ENCODE peak calls at places on chromosomes 2 and 18, in seven cellular contexts. One of them, this sample, is unnamed.

GRCh38 chr2:43222472-43223146 is 3.8 kb downstream of the ZFP36L2 start:
- DNase-seq in fibroblast of lung: peak
- DNase-seq in tibial artery: no peak
- DNase-seq in A549: no peak
- DNase-seq in fibroblast of pulmonary artery: peak
- DNase-seq in CD8-positive, alpha-beta T cell: no peak
- DNase-seq in GM12865: no peak
- DNase-seq in this sample: peak

GRCh38 chr2:23706613-23707078 is 220.3 kb downstream of the ATAD2B start:
- DNase-seq in tibial artery: no peak
- DNase-seq in A549: no peak
- DNase-seq in CD8-positive, alpha-beta T cell: no peak
- DNase-seq in fibroblast of lung: no peak
- DNase-seq in GM12865: no peak
- DNase-seq in fibroblast of pulmonary artery: no peak
- DNase-seq in this sample: no peak

GRCh38 chr2:45891719-45892118 is 240.2 kb downstream of the PRKCE start:
- DNase-seq in CD8-positive, alpha-beta T cell: no peak
- DNase-seq in GM12865: no peak
- DNase-seq in A549: no peak
- DNase-seq in fibroblast of lung: no peak
- DNase-seq in fibroblast of pulmonary artery: no peak
- DNase-seq in tibial artery: no peak
- DNase-seq in this sample: no peak

GRCh38 chr2:211161236-211161635 is 604.8 kb downstream of the CPS1 start:
- DNase-seq in tibial artery: no peak
- DNase-seq in fibroblast of lung: no peak
- DNase-seq in GM12865: no peak
- DNase-seq in fibroblast of pulmonary artery: no peak
- DNase-seq in A549: no peak
- DNase-seq in CD8-positive, alpha-beta T cell: no peak
- DNase-seq in this sample: no peak

GRCh38 chr2:201656102-201656501 is 12.8 kb upstream of the TMEM237 start:
- DNase-seq in fibroblast of lung: no peak
- DNase-seq in tibial artery: no peak
- DNase-seq in CD8-positive, alpha-beta T cell: no peak
- DNase-seq in A549: no peak
- DNase-seq in GM12865: no peak
- DNase-seq in fibroblast of pulmonary artery: no peak
- DNase-seq in this sample: no peak

GRCh38 chr18:23058746-23059440 is 76.4 kb upstream of the CABLES1 start:
- DNase-seq in A549: no peak
- DNase-seq in fibroblast of lung: no peak
- DNase-seq in fibroblast of pulmonary artery: no peak
- DNase-seq in GM12865: no peak
- DNase-seq in CD8-positive, alpha-beta T cell: no peak
- DNase-seq in tibial artery: no peak
- DNase-seq in this sample: no peak

GRCh38 chr2:150307258-150307657 is 180.2 kb downstream of the RND3 start:
- DNase-seq in GM12865: no peak
- DNase-seq in fibroblast of pulmonary artery: no peak
- DNase-seq in CD8-positive, alpha-beta T cell: no peak
- DNase-seq in A549: no peak
- DNase-seq in tibial artery: no peak
- DNase-seq in fibroblast of lung: no peak
- DNase-seq in this sample: no peak

GRCh38 chr18:36580874-36581750 is 247.7 kb downstream of the TPGS2 start:
- DNase-seq in A549: no peak
- DNase-seq in fibroblast of pulmonary artery: peak
- DNase-seq in CD8-positive, alpha-beta T cell: no peak
- DNase-seq in GM12865: no peak
- DNase-seq in fibroblast of lung: peak
- DNase-seq in tibial artery: no peak
- DNase-seq in this sample: peak

GRCh38 chr2:140498360-140498759 is 1632.5 kb downstream of the LRP1B start:
- DNase-seq in tibial artery: no peak
- DNase-seq in A549: no peak
- DNase-seq in fibroblast of lung: peak
- DNase-seq in GM12865: no peak
- DNase-seq in CD8-positive, alpha-beta T cell: no peak
- DNase-seq in fibroblast of pulmonary artery: no peak
- DNase-seq in this sample: no peak

GRCh38 chr2:66851449-66851872 is 416.5 kb downstream of the MEIS1 start:
- DNase-seq in fibroblast of pulmonary artery: peak
- DNase-seq in A549: peak
- DNase-seq in GM12865: no peak
- DNase-seq in fibroblast of lung: peak
- DNase-seq in tibial artery: no peak
- DNase-seq in CD8-positive, alpha-beta T cell: no peak
- DNase-seq in this sample: peak

GRCh38 chr2:153408708-153409107 is 69.9 kb downstream of the RPRM start:
- DNase-seq in GM12865: no peak
- DNase-seq in tibial artery: no peak
- DNase-seq in fibroblast of pulmonary artery: no peak
- DNase-seq in CD8-positive, alpha-beta T cell: no peak
- DNase-seq in fibroblast of lung: no peak
- DNase-seq in A549: no peak
- DNase-seq in this sample: peak

GRCh38 chr2:128746356-128746755 is 427.7 kb upstream of the HS6ST1 start:
- DNase-seq in GM12865: no peak
- DNase-seq in tibial artery: no peak
- DNase-seq in CD8-positive, alpha-beta T cell: no peak
- DNase-seq in fibroblast of lung: peak
- DNase-seq in fibroblast of pulmonary artery: peak
- DNase-seq in A549: no peak
- DNase-seq in this sample: peak

GRCh38 chr2:8662239-8662879 is 19.5 kb upstream of the ID2 start:
- DNase-seq in GM12865: no peak
- DNase-seq in CD8-positive, alpha-beta T cell: no peak
- DNase-seq in A549: peak
- DNase-seq in tibial artery: no peak
- DNase-seq in fibroblast of pulmonary artery: peak
- DNase-seq in fibroblast of lung: peak
- DNase-seq in this sample: peak

GRCh38 chr2:29014331-29014730 is 33.2 kb downstream of the TOGARAM2 start:
- DNase-seq in CD8-positive, alpha-beta T cell: no peak
- DNase-seq in A549: no peak
- DNase-seq in GM12865: no peak
- DNase-seq in fibroblast of pulmonary artery: no peak
- DNase-seq in tibial artery: no peak
- DNase-seq in fibroblast of lung: no peak
- DNase-seq in this sample: no peak

GRCh38 chr2:112795720-112796119 is 11.4 kb upstream of the IL1A start:
- DNase-seq in tibial artery: no peak
- DNase-seq in CD8-positive, alpha-beta T cell: no peak
- DNase-seq in GM12865: no peak
- DNase-seq in A549: no peak
- DNase-seq in fibroblast of pulmonary artery: no peak
- DNase-seq in fibroblast of lung: no peak
- DNase-seq in this sample: no peak

GRCh38 chr2:46787315-46787714 is 128.3 kb downstream of the MCFD2 start:
- DNase-seq in tibial artery: no peak
- DNase-seq in fibroblast of lung: no peak
- DNase-seq in A549: no peak
- DNase-seq in GM12865: no peak
- DNase-seq in CD8-positive, alpha-beta T cell: no peak
- DNase-seq in fibroblast of pulmonary artery: no peak
- DNase-seq in this sample: no peak

GRCh38 chr2:176562359-176563043 is 293.3 kb downstream of the MTX2 start:
- DNase-seq in GM12865: no peak
- DNase-seq in tibial artery: no peak
- DNase-seq in fibroblast of lung: peak
- DNase-seq in A549: peak
- DNase-seq in CD8-positive, alpha-beta T cell: no peak
- DNase-seq in fibroblast of pulmonary artery: peak
- DNase-seq in this sample: peak

GRCh38 chr2:24832991-24833671 is 39.9 kb downstream of the CENPO start:
- DNase-seq in GM12865: no peak
- DNase-seq in CD8-positive, alpha-beta T cell: no peak
- DNase-seq in A549: no peak
- DNase-seq in fibroblast of lung: no peak
- DNase-seq in fibroblast of pulmonary artery: no peak
- DNase-seq in tibial artery: no peak
- DNase-seq in this sample: no peak

GRCh38 chr2:11073791-11074190 is 81.5 kb upstream of the SLC66A3 start:
- DNase-seq in A549: no peak
- DNase-seq in tibial artery: no peak
- DNase-seq in fibroblast of pulmonary artery: peak
- DNase-seq in fibroblast of lung: peak
- DNase-seq in GM12865: no peak
- DNase-seq in CD8-positive, alpha-beta T cell: no peak
- DNase-seq in this sample: peak

GRCh38 chr18:3579701-3580100 is 129.7 kb downstream of the TGIF1 start:
- DNase-seq in A549: no peak
- DNase-seq in fibroblast of lung: peak
- DNase-seq in GM12865: no peak
- DNase-seq in fibroblast of pulmonary artery: peak
- DNase-seq in CD8-positive, alpha-beta T cell: no peak
- DNase-seq in tibial artery: no peak
- DNase-seq in this sample: peak

GRCh38 chr2:149087751-149088150 is 49.3 kb downstream of the LYPD6B start:
- DNase-seq in tibial artery: no peak
- DNase-seq in fibroblast of lung: no peak
- DNase-seq in GM12865: peak
- DNase-seq in fibroblast of pulmonary artery: no peak
- DNase-seq in CD8-positive, alpha-beta T cell: no peak
- DNase-seq in A549: no peak
- DNase-seq in this sample: no peak
- TF ChIP-seq CTCF in tibial artery: no peak
- TF ChIP-seq CTCF in fibroblast of lung: peak
- TF ChIP-seq CTCF in GM12865: peak
- TF ChIP-seq CTCF in fibroblast of pulmonary artery: peak
- TF ChIP-seq CTCF in CD8-positive, alpha-beta T cell: no peak
- TF ChIP-seq CTCF in A549: no peak
- TF ChIP-seq CTCF in this sample: peak

DNA sequence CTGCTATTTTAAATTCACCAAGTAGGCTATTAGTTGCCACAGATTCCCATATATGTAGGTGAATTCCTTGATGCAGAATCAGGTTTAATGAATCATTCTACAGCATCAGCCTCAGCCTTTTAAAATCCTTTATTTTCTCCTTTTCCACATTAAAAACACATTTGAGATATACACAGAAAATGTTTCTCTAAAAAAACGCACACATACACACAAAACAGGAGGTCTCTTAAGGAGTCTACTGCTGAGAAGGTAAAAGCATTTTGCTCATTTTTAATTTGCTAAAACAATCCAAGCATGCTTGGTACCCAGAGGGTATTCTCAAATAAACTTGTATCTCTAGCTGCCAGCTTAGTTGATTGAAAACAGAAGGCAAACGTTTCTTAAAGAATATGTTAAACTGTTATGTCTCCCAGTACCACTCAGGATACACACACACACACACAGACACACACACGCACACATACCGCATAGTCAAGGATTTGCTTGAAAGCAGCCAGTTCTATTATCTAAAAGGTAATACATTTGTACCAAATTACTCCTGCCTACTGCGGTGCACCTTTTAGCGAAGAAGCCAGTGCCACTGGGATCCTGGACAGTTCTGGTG is 106.8 kb upstream of the KCTD1 start:
- DNase-seq in fibroblast of pulmonary artery: peak
- DNase-seq in GM12865: no peak
- DNase-seq in fibroblast of lung: peak
- DNase-seq in tibial artery: no peak
- DNase-seq in CD8-positive, alpha-beta T cell: no peak
- DNase-seq in A549: peak
- DNase-seq in this sample: peak
- H3K4me3 ChIP-seq in fibroblast of pulmonary artery: no peak
- H3K4me3 ChIP-seq in GM12865: no peak
- H3K4me3 ChIP-seq in fibroblast of lung: peak
- H3K4me3 ChIP-seq in tibial artery: peak
- H3K4me3 ChIP-seq in CD8-positive, alpha-beta T cell: no peak
- H3K4me3 ChIP-seq in A549: peak
- H3K4me3 ChIP-seq in this sample: no peak

DNA sequence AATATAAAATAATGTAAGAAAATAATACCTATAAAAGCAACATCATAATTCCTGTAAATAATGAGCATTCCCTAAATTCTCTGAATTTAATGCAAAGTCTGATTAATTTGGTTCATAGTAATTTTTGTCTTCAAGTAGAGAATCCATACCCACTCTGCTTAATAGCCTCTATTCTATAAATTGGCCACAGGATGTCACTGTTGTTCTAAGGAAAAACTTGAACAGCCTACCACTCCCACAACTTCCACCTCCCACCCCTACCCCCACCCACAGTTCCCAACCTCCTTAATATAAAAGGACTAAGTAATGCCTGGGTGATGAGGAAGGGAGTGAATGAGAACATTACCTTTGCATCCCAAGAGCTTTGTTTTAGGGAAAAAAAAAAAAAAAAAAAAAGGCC is 27.2 kb upstream of the BBS5 start:
- DNase-seq in GM12865: peak
- DNase-seq in fibroblast of pulmonary artery: peak
- DNase-seq in fibroblast of lung: peak
- DNase-seq in A549: peak
- DNase-seq in tibial artery: no peak
- DNase-seq in CD8-positive, alpha-beta T cell: no peak
- DNase-seq in this sample: peak
- TF ChIP-seq CTCF in GM12865: peak
- TF ChIP-seq CTCF in fibroblast of pulmonary artery: peak
- TF ChIP-seq CTCF in fibroblast of lung: peak
- TF ChIP-seq CTCF in A549: peak
- TF ChIP-seq CTCF in tibial artery: no peak
- TF ChIP-seq CTCF in CD8-positive, alpha-beta T cell: no peak
- TF ChIP-seq CTCF in this sample: peak

DNA sequence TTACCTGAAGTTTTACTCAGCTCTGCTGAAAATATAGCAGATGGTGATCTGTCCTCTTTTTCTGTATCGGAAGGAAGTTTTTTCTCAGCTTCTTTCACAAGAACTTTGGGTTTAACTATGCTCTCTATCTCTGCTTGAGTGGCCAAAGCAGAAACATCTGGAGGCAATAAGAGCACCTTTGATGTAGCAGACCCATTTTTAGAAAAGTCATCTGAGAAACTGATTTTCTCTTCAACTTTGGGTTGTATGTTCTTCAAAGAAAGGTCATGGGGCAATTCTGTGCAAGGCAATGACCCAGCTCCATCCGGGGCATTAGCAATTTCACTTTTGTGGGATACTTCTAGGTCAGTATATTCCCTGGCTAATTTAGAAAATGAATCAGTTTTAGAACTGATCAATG is 25.2 kb downstream of the RTN4 start:
- DNase-seq in CD8-positive, alpha-beta T cell: no peak
- DNase-seq in fibroblast of lung: no peak
- DNase-seq in tibial artery: no peak
- DNase-seq in A549: no peak
- DNase-seq in GM12865: peak
- DNase-seq in fibroblast of pulmonary artery: no peak
- DNase-seq in this sample: peak
- H3K4me3 ChIP-seq in CD8-positive, alpha-beta T cell: no peak
- H3K4me3 ChIP-seq in fibroblast of lung: no peak
- H3K4me3 ChIP-seq in tibial artery: no peak
- H3K4me3 ChIP-seq in A549: no peak
- H3K4me3 ChIP-seq in GM12865: peak
- H3K4me3 ChIP-seq in fibroblast of pulmonary artery: no peak
- H3K4me3 ChIP-seq in this sample: no peak

This sample was measured in fibroblast of mammary gland.